ENCODE peak calls at places on chromosomes 13 and 19, in eight cellular contexts. N is thoracic aorta, O is H1, E is cardiac muscle cell, D is H9, S is fibroblast of lung, J is breast epithelium, H is heart right ventricle. G is an unnamed sample.
A peak's percentile ranks its signal among the peaks of the same experiment; 100 is the strongest.

GRCh38 chr13:106533940-106534843 is 1.3 kb downstream of the EFNB2 start:
- DNase-seq in N (no peak), O (peak; percentile 72), E (peak; percentile 74), D (no peak), S (peak; percentile 83), J (no peak), H (peak; percentile 53), G (no peak)

GRCh38 chr13:63010072-63010658 is 1594.5 kb upstream of the PCDH20 start:
- DNase-seq in N (no peak), O (no peak), E (no peak), D (no peak), S (no peak), J (no peak), H (no peak), G (no peak)

GRCh38 chr19:42052241-42052863 is 17.7 kb downstream of the GRIK5 start:
- DNase-seq in N (no peak), O (no peak), E (no peak), D (no peak), S (no peak), J (no peak), H (no peak), G (no peak)

GRCh38 chr19:19434483-19435045 is 29.1 kb downstream of the GATAD2A start:
- DNase-seq in N (no peak), O (no peak), E (peak; percentile 80), D (no peak), S (peak; percentile 59), J (no peak), H (peak; percentile 32), G (no peak)

GRCh38 chr13:27374650-27375049 is 49.8 kb upstream of the GTF3A start:
- DNase-seq in N (peak; percentile 26), O (no peak), E (peak; percentile 86), D (peak; percentile 67), S (peak; percentile 85), J (peak; percentile 34), H (no peak), G (no peak)

GRCh38 chr19:6229951-6230712 is 49.6 kb downstream of the MLLT1 start:
- DNase-seq in N (no peak), O (no peak), E (no peak), D (no peak), S (no peak), J (no peak), H (no peak), G (no peak)

GRCh38 chr19:51546107-51546649 is 14.7 kb upstream of the SIGLEC6 start:
- DNase-seq in N (no peak), O (no peak), E (no peak), D (no peak), S (no peak), J (no peak), H (no peak), G (no peak)

GRCh38 chr19:55519461-55520311 is 17.2 kb downstream of the SBK2 start:
- DNase-seq in N (no peak), O (no peak), E (peak; percentile 46), D (no peak), S (peak; percentile 70), J (no peak), H (no peak), G (no peak)

GRCh38 chr19:13104848-13105646 is 2.4 kb upstream of the LYL1 start:
- DNase-seq in N (no peak), O (no peak), E (no peak), D (no peak), S (no peak), J (no peak), H (no peak), G (no peak)

GRCh38 chr19:19463348-19464117 is 51.8 kb downstream of the TSSK6 start:
- DNase-seq in N (no peak), O (no peak), E (peak; percentile 68), D (no peak), S (peak; percentile 82), J (no peak), H (no peak), G (no peak)

GRCh38 chr13:74206061-74206561 is 71.9 kb upstream of the KLF12 start:
- DNase-seq in N (no peak), O (no peak), E (peak; percentile 72), D (no peak), S (peak; percentile 70), J (peak; percentile 29), H (no peak), G (no peak)

GRCh38 chr19:51417107-51417806 is at the start of gene SIGLEC10:
- DNase-seq in N (no peak), O (no peak), E (peak; percentile 23), D (peak; percentile 58), S (no peak), J (no peak), H (peak; percentile 34), G (no peak)

GRCh38 chr13:112711528-112712265 is 21.9 kb downstream of the ATP11A start:
- DNase-seq in N (peak; percentile 74), O (peak; percentile 74), E (peak; percentile 99), D (peak; percentile 93), S (peak; percentile 97), J (peak; percentile 74), H (peak; percentile 69), G (peak; percentile 99)

GRCh38 chr19:40687525-40688016 is 2.9 kb downstream of the NUMBL start:
- DNase-seq in N (peak; percentile 83), O (no peak), E (peak; percentile 76), D (no peak), S (peak; percentile 96), J (no peak), H (peak; percentile 81), G (no peak)

GRCh38 chr13:61414686-61415664 is 674 bp downstream of the PCDH20 start:
- DNase-seq in N (no peak), O (peak; percentile 78), E (peak; percentile 17), D (peak; percentile 93), S (peak; percentile 47), J (no peak), H (peak; percentile 22), G (no peak)

GRCh38 chr13:78040431-78040830 is 121.8 kb upstream of the EDNRB start:
- DNase-seq in N (no peak), O (no peak), E (no peak), D (no peak), S (no peak), J (no peak), H (no peak), G (no peak)

GRCh38 chr19:16104722-16105121 is 7.0 kb upstream of the RAB8A start:
- DNase-seq in N (no peak), O (no peak), E (no peak), D (no peak), S (peak; percentile 36), J (no peak), H (no peak), G (no peak)

GRCh38 chr13:51614350-51614786 is 30.1 kb downstream of the WDFY2 start:
- DNase-seq in N (no peak), O (no peak), E (no peak), D (no peak), S (no peak), J (peak; percentile 33), H (no peak), G (no peak)
- H3K4me1 ChIP-seq in N (peaks cover 31% of the 10 kb centered on the region), O (peaks cover 7% of the 10 kb centered on the region), E (peaks cover 9% of the 10 kb centered on the region), D (peaks cover 10% of the 10 kb centered on the region), S (peaks cover 8% of the 10 kb centered on the region), J (no peaks in the 10 kb centered on the region), H (peaks cover 4% of the 10 kb centered on the region), G (peaks cover 17% of the 10 kb centered on the region)

DNA sequence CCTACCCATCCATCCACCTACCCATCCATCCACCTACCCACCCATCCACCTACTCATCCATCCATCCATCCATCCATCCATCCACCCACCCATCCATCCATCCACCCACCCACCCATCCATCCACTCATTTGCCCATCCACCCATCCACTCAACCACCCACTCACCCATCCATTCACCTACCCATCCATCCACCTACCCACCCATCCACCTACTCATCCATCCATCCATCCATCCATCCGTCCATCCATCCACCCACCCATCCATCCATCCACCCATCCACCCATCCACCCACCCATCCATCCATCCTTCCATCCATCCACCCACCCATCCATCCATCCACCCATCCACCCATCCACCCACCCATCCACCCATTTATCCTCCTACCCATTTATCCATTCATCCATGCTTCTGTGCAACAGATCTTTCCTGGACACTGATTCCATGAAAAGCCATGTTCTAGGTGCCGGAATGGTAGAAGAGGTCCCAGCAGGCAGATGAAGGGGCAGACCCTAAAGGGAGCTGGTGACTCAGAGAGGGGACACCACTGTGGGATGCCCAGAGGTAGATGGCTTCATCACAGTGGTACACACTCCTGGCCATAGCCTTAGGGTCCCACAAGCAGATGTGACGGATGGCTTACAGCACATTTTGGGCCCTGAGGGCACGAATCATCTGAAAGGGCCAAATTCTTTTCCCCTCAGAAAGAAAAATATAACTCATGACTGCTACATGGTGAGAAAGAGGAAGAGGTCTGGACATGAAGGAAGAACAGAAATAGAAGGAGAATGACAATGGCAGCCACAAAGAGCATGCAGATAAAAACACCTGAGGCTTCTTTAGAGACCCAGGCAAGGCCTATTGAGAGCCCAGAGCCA is 76.0 kb downstream of the KCTD15 start:
- DNase-seq in N (no peak), O (no peak), E (no peak), D (no peak), S (no peak), J (no peak), H (no peak), G (no peak)
- H3K4me1 ChIP-seq in N (no peaks in the 10 kb centered on the region), O (no peaks in the 10 kb centered on the region), E (peaks cover 45% of the 10 kb centered on the region), D (no peaks in the 10 kb centered on the region), S (no peaks in the 10 kb centered on the region), J (peaks cover 6% of the 10 kb centered on the region), H (peaks cover 2% of the 10 kb centered on the region), G (peaks cover 19% of the 10 kb centered on the region)

GRCh38 chr19:18291590-18292459 is 10.4 kb upstream of the JUND start:
- DNase-seq in N (peak; percentile 66), O (peak; percentile 88), E (peak; percentile 93), D (peak; percentile 81), S (peak; percentile 85), J (peak; percentile 91), H (peak; percentile 87), G (no peak)

GRCh38 chr19:18290250-18291018 is 9.0 kb upstream of the JUND start:
- DNase-seq in N (no peak), O (no peak), E (peak; percentile 43), D (no peak), S (no peak), J (no peak), H (no peak), G (no peak)

GRCh38 chr19:18292460-18292809 is 11.0 kb upstream of the JUND start:
- DNase-seq in N (no peak), O (peak; percentile 82), E (no peak), D (peak; percentile 71), S (no peak), J (peak; percentile 64), H (no peak), G (no peak)

GRCh38 chr19:18289471-18290066 is 8.1 kb upstream of the JUND start:
- DNase-seq in N (no peak), O (no peak), E (no peak), D (no peak), S (no peak), J (no peak), H (no peak), G (no peak)

DNA sequence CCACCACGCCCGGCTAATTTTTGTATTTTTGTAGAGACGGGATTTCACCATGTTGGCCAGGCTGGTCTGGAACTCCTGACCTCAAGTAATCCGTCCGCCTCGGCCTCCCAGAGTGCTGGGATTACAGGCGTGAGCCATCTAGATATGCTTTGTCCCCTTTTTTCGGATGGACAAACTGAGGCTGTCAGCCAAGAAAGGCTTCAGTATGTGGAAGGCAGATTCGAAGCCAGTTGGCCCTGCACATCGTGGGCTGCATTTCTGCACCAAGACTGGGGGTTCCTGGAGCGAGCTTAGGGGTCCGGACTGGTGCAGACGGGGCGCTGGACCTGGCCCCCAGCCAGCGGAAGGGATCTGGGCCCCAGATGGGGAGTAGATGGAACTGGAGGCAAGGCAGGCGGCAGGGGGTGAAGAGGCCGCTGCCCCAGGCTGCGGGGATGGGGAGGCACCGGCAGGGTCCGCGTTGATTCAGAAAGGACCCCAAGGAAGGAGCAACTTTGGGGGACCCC is 9.7 kb upstream of the JUND start:
- DNase-seq in N (no peak), O (no peak), E (peak; percentile 24), D (no peak), S (no peak), J (no peak), H (peak; percentile 50), G (no peak)
- H3K4me1 ChIP-seq in N (peaks cover 20% of the 10 kb centered on the region), O (peaks cover 4% of the 10 kb centered on the region), E (peaks cover 15% of the 10 kb centered on the region), D (peaks cover 2% of the 10 kb centered on the region), S (peaks cover 19% of the 10 kb centered on the region), J (no peaks in the 10 kb centered on the region), H (peaks cover 6% of the 10 kb centered on the region), G (peaks cover 46% of the 10 kb centered on the region)

GRCh38 chr19:4059493-4059880 is 7.2 kb downstream of the ZBTB7A start:
- DNase-seq in N (no peak), O (no peak), E (no peak), D (no peak), S (no peak), J (no peak), H (no peak), G (peak; percentile 85)
- H3K4me1 ChIP-seq in N (peaks cover 53% of the 10 kb centered on the region), O (no peaks in the 10 kb centered on the region), E (peaks cover 3% of the 10 kb centered on the region), D (no peaks in the 10 kb centered on the region), S (peaks cover 52% of the 10 kb centered on the region), J (peaks cover 46% of the 10 kb centered on the region), H (peaks cover 56% of the 10 kb centered on the region), G (peaks cover 72% of the 10 kb centered on the region)

G was measured in vagina.